ENCODE peak calls at places on chromosome 14, in nine cellular contexts. Q is psoas muscle, T is IMR-90, X is NCI-H1694 treated with DMSO at 0.1 percent for 48 hours, U is hepatic stellate cell, S is AG04450, I is LoVo, M is vagina, Y is HT-29. Z is an unnamed sample.

GRCh38 chr14:66610154-66610563 is 102.2 kb downstream of the GPHN start:
- DNase-seq in Q (no peak), T (peak), X (no peak), U (peak), S (no peak), I (peak), M (no peak), Y (no peak), Z (no peak)

GRCh38 chr14:98292191-98292590 is 979.8 kb downstream of the BCL11B start:
- DNase-seq in Q (no peak), T (no peak), X (no peak), U (no peak), S (no peak), I (no peak), M (no peak), Y (no peak), Z (no peak)

GRCh38 chr14:37253905-37254304 is 56.2 kb downstream of the MIPOL1 start:
- DNase-seq in Q (no peak), T (peak), X (no peak), U (peak), S (peak), I (no peak), M (no peak), Y (peak), Z (no peak)

GRCh38 chr14:64232095-64232830 is 61.9 kb downstream of the ESR2 start:
- DNase-seq in Q (no peak), T (peak), X (peak), U (peak), S (peak), I (no peak), M (no peak), Y (no peak), Z (no peak)

GRCh38 chr14:81511110-81511900 is 22.3 kb downstream of the SEL1L start:
- DNase-seq in Q (no peak), T (no peak), X (no peak), U (no peak), S (no peak), I (no peak), M (no peak), Y (no peak), Z (no peak)

GRCh38 chr14:56579345-56580316 is at the start of gene TMEM260:
- DNase-seq in Q (peak), T (peak), X (peak), U (peak), S (peak), I (peak), M (no peak), Y (peak), Z (peak)

GRCh38 chr14:66603945-66604344 is 96.0 kb downstream of the GPHN start:
- DNase-seq in Q (no peak), T (no peak), X (no peak), U (no peak), S (no peak), I (no peak), M (no peak), Y (no peak), Z (no peak)

GRCh38 chr14:90985601-90986242 is 74.7 kb downstream of the RPS6KA5 start:
- DNase-seq in Q (no peak), T (no peak), X (no peak), U (no peak), S (no peak), I (no peak), M (no peak), Y (no peak), Z (no peak)

GRCh38 chr14:36666416-36667206 is 5.0 kb downstream of the PAX9 start:
- DNase-seq in Q (no peak), T (no peak), X (no peak), U (no peak), S (no peak), I (no peak), M (no peak), Y (no peak), Z (no peak)

GRCh38 chr14:73207615-73208014 is 29.7 kb upstream of the PAPLN start:
- DNase-seq in Q (no peak), T (no peak), X (no peak), U (no peak), S (no peak), I (no peak), M (no peak), Y (no peak), Z (no peak)

GRCh38 chr14:37559386-37559785 is 35.7 kb downstream of the FOXA1 start:
- DNase-seq in Q (no peak), T (peak), X (no peak), U (peak), S (no peak), I (no peak), M (no peak), Y (no peak), Z (no peak)

GRCh38 chr14:58426819-58427288 is 477 bp downstream of the TIMM9 start:
- DNase-seq in Q (peak), T (peak), X (peak), U (peak), S (no peak), I (peak), M (peak), Y (no peak), Z (peak)

GRCh38 chr14:54622189-54622958 is 55.4 kb downstream of the SAMD4A start:
- DNase-seq in Q (no peak), T (no peak), X (no peak), U (no peak), S (no peak), I (no peak), M (no peak), Y (no peak), Z (no peak)

GRCh38 chr14:89160437-89160836 is 256.6 kb downstream of the FOXN3 start:
- DNase-seq in Q (no peak), T (no peak), X (no peak), U (no peak), S (no peak), I (no peak), M (no peak), Y (no peak), Z (no peak)

GRCh38 chr14:53925201-53925766 is 31.3 kb downstream of the BMP4 start:
- DNase-seq in Q (no peak), T (no peak), X (no peak), U (no peak), S (no peak), I (no peak), M (no peak), Y (no peak), Z (no peak)

GRCh38 chr14:103659631-103660030 is 30.6 kb downstream of the KLC1 start:
- DNase-seq in Q (no peak), T (no peak), X (no peak), U (no peak), S (no peak), I (no peak), M (no peak), Y (no peak), Z (no peak)

GRCh38 chr14:67514650-67515385 is 18.3 kb upstream of the PLEKHH1 start:
- DNase-seq in Q (peak), T (peak), X (no peak), U (peak), S (no peak), I (peak), M (no peak), Y (no peak), Z (peak)

GRCh38 chr14:55721353-55721752 is 141.3 kb downstream of the KTN1 start:
- DNase-seq in Q (no peak), T (peak), X (no peak), U (peak), S (no peak), I (no peak), M (no peak), Y (peak), Z (no peak)

GRCh38 chr14:77053046-77053841 is 24.7 kb upstream of the IRF2BPL start:
- DNase-seq in Q (peak), T (peak), X (peak), U (peak), S (no peak), I (no peak), M (no peak), Y (peak), Z (peak)

GRCh38 chr14:93430889-93431670 is at the start of gene UNC79:
- DNase-seq in Q (no peak), T (no peak), X (peak), U (no peak), S (no peak), I (no peak), M (no peak), Y (no peak), Z (no peak)

GRCh38 chr14:54058501-54058900 is 101.9 kb upstream of the BMP4 start:
- DNase-seq in Q (no peak), T (no peak), X (no peak), U (no peak), S (no peak), I (no peak), M (no peak), Y (no peak), Z (no peak)

GRCh38 chr14:29536886-29537511 is 390.6 kb downstream of the PRKD1 start:
- DNase-seq in Q (no peak), T (peak), X (peak), U (no peak), S (no peak), I (no peak), M (no peak), Y (peak), Z (no peak)

GRCh38 chr14:87430810-87431209 is 562.2 kb downstream of the GALC start:
- DNase-seq in Q (no peak), T (peak), X (no peak), U (no peak), S (peak), I (no peak), M (no peak), Y (no peak), Z (no peak)